ENCODE peak calls at places on chromosomes 12 and 14, in five cellular contexts. G, C, X, K and T are unnamed samples.
A peak's percentile ranks its signal among the peaks of the same experiment; 100 is the strongest.

GRCh38 chr14:91193069-91193468 is 51.4 kb downstream of the GPR68 start:
- ATAC-seq in G (no peak), C (peak; percentile 27), X (no peak), K (no peak), T (no peak)

GRCh38 chr12:25115677-25116076 is 79.3 kb downstream of the DNAI7 start:
- ATAC-seq in G (no peak), C (no peak), X (no peak), K (no peak), T (no peak)

GRCh38 chr12:47156167-47156736 is 76.5 kb upstream of the AMIGO2 start:
- ATAC-seq in G (no peak), C (no peak), X (no peak), K (peak; percentile 82), T (no peak)

GRCh38 chr12:116169071-116169470 is 108.4 kb downstream of the MED13L start:
- ATAC-seq in G (no peak), C (no peak), X (no peak), K (no peak), T (no peak)

GRCh38 chr14:66311935-66312334 is 174.2 kb upstream of the CCDC196 start:
- ATAC-seq in G (no peak), C (no peak), X (no peak), K (no peak), T (no peak)

GRCh38 chr12:45232771-45233372 is 17.0 kb downstream of the ANO6 start:
- ATAC-seq in G (peak; percentile 84), C (peak; percentile 58), X (peak; percentile 87), K (peak; percentile 52), T (peak; percentile 75)

GRCh38 chr14:71733210-71733883 is 198.9 kb upstream of the RGS6 start:
- ATAC-seq in G (no peak), C (no peak), X (no peak), K (no peak), T (no peak)

GRCh38 chr12:52080403-52081201 is 1.1 kb downstream of the SMIM41 start:
- ATAC-seq in G (no peak), C (no peak), X (peak; percentile 31), K (no peak), T (peak; percentile 22)

GRCh38 chr14:44846232-44846824 is 115.4 kb downstream of the KLHL28 start:
- ATAC-seq in G (peak; percentile 71), C (no peak), X (peak; percentile 65), K (peak; percentile 66), T (no peak)

GRCh38 chr12:45324391-45324790 is 108.5 kb downstream of the ANO6 start:
- ATAC-seq in G (no peak), C (no peak), X (no peak), K (peak; percentile 41), T (no peak)

GRCh38 chr12:93638095-93638494 is 39.1 kb upstream of the CRADD start:
- ATAC-seq in G (no peak), C (no peak), X (no peak), K (no peak), T (no peak)

GRCh38 chr14:105467249-105467941 is 7.2 kb upstream of the CRIP2 start:
- ATAC-seq in G (no peak), C (no peak), X (no peak), K (no peak), T (no peak)

GRCh38 chr12:92133795-92134637 is 11.6 kb downstream of the BTG1 start:
- ATAC-seq in G (no peak), C (no peak), X (no peak), K (peak; percentile 19), T (no peak)

GRCh38 chr12:69269736-69270135 is 30.4 kb downstream of the CPSF6 start:
- ATAC-seq in G (no peak), C (no peak), X (no peak), K (no peak), T (no peak)

GRCh38 chr14:55285048-55285652 is 13.9 kb downstream of the FBXO34 start:
- ATAC-seq in G (no peak), C (no peak), X (peak; percentile 35), K (no peak), T (no peak)

GRCh38 chr12:57085999-57086950 is 2.6 kb upstream of the NAB2 start:
- ATAC-seq in G (peak; percentile 9), C (peak; percentile 37), X (no peak), K (peak; percentile 42), T (no peak)

GRCh38 chr14:75428230-75429104 is 645 bp downstream of the JDP2 start:
- ATAC-seq in G (peak; percentile 71), C (peak; percentile 4), X (peak; percentile 66), K (peak; percentile 59), T (peak; percentile 32)

GRCh38 chr14:22598099-22598895 is at the start of gene ABHD4:
- ATAC-seq in G (peak; percentile 89), C (peak; percentile 93), X (peak; percentile 97), K (peak; percentile 88), T (peak; percentile 94)
- TF ChIP-seq POLR2AphosphoS5 in G (peak; percentile 78), C (peak; percentile 71), X (no peak), K (no peak), T (peak; percentile 79)

DNA sequence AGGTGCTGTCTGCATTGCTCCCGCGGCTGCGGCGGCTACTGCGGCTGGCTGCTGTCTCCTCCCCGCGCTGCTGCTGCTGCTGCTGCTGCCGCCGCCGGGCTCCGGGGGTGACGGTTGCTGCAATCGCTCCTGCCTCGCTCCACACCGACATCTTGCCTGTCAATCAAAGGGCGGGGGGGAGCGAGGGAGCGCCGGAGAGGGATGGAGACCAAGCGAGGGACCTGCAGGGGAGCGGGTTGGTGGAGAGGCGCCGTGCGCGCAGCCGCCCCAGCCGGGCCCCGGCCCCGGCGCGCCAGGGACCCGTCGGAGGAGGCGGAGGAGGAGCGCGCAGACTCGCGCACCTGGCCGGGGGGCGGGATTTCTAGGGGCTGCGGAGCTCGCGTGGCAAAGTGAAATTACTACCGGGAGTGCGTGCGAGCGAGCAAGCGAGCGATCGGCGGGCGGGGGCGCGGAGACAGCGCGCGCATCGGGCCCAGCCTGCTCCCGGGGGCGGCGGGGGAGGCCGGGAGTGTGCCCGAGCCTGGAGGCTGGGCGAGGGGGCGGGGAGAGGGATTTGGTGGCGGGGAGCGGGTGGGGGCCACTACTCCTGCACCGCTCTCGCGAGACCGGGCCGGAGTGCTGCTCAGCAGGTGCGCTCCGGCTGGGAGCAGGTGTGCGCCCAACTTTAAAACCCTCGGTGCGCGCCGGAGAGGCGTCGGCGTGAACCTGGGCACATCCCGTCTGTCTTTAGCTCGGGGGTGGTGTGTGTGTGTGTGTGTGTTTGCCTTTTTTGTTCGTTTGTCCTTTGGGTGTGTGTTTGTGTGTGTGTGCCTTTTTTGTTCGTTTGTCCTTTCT is at the start of gene KSR2:
- ATAC-seq in G (peak; percentile 91), C (peak; percentile 91), X (peak; percentile 89), K (peak; percentile 29), T (no peak)
- TF ChIP-seq POLR2AphosphoS5 in G (peak; percentile 84), C (peak; percentile 95), X (no peak), K (no peak), T (no peak)

GRCh38 chr14:69464379-69464778 is 20.1 kb upstream of the PLEKHD1 start:
- ATAC-seq in G (no peak), C (no peak), X (no peak), K (no peak), T (no peak)

GRCh38 chr14:69459122-69459521 is 25.4 kb upstream of the PLEKHD1 start:
- ATAC-seq in G (no peak), C (peak; percentile 49), X (no peak), K (no peak), T (no peak)

GRCh38 chr14:69458350-69458749 is 26.2 kb upstream of the PLEKHD1 start:
- ATAC-seq in G (no peak), C (no peak), X (no peak), K (no peak), T (no peak)

GRCh38 chr14:69464829-69465228 is 19.7 kb upstream of the PLEKHD1 start:
- ATAC-seq in G (no peak), C (no peak), X (no peak), K (no peak), T (no peak)

DNA sequence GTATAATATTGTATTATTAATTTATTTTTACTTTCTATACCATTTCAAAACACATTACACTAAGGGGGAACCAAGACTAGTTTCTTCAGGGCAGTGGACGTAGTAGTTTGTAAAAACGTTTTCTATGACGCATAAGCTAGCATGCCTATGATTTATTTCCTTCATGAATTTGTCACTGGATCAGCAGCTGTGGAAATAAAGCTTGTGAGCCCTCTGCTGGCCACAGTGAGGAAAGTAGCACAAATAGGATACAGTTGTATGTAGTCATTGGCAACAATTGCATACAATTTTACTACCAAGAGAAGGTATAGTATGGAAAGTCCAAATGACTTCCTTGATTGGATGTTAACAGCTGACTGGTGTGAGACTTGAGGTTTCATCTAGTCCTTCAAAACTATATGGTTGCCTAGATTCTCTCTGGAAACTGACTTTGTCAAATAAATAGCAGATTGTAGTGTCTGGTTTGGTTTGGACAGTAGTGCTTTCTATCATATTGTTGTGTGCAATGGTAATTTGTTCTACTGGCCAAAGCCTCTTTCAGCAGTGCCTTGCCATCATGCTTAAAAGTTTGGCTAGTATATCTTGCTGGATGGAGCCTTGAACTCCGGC is 24.3 kb upstream of the PLEKHD1 start:
- ATAC-seq in G (peak; percentile 97), C (peak; percentile 65), X (peak; percentile 88), K (peak; percentile 85), T (peak; percentile 91)
- TF ChIP-seq POLR2AphosphoS5 in G (no peak), C (no peak), X (no peak), K (no peak), T (peak; percentile 58)

GRCh38 chr14:73125746-73126145 is 10.6 kb upstream of the PSEN1 start:
- ATAC-seq in G (no peak), C (peak; percentile 70), X (no peak), K (no peak), T (no peak)

GRCh38 chr14:73124180-73124894 is 12.0 kb upstream of the PSEN1 start:
- ATAC-seq in G (peak; percentile 9), C (peak; percentile 34), X (no peak), K (no peak), T (no peak)

DNA sequence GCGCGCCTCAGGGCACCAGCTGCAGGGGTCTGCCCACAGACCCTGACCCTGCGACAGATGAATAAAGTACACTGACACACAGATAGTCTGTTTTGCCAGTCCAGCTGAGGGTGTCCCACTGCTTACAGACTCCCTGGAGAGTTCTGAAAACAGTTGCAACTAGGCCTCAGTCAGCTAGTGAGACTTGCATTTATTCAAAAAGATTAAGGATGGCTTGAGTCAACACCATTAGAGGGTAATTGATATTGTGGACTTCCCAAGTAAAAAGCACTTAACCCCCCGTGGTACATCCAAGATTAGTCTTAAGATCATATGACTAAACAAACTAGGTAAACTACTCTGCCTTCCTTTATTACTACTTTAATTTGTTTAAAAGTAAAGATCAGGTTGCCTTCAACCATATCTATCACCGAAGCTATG is 11.1 kb upstream of the PSEN1 start:
- ATAC-seq in G (no peak), C (peak; percentile 64), X (no peak), K (peak; percentile 19), T (no peak)
- TF ChIP-seq POLR2AphosphoS5 in G (no peak), C (no peak), X (no peak), K (peak; percentile 9), T (no peak)

GRCh38 chr14:39240769-39241168 is 7.1 kb downstream of the MIA2 start:
- ATAC-seq in G (no peak), C (no peak), X (no peak), K (no peak), T (no peak)

GRCh38 chr14:39247256-39247655 is 13.5 kb downstream of the MIA2 start:
- ATAC-seq in G (no peak), C (no peak), X (no peak), K (no peak), T (no peak)

GRCh38 chr14:39241637-39242036 is 7.9 kb downstream of the MIA2 start:
- ATAC-seq in G (no peak), C (no peak), X (no peak), K (no peak), T (no peak)

GRCh38 chr14:39246618-39247017 is 12.9 kb downstream of the MIA2 start:
- ATAC-seq in G (no peak), C (no peak), X (no peak), K (no peak), T (no peak)

GRCh38 chr14:39243831-39244230 is 10.1 kb downstream of the MIA2 start:
- ATAC-seq in G (no peak), C (no peak), X (no peak), K (no peak), T (no peak)
- TF ChIP-seq POLR2AphosphoS5 in G (no peak), C (no peak), X (no peak), K (no peak), T (no peak)